ENCODE peak calls at places on chromosomes 12 and 14, in eight cellular contexts. M, D, O, P, K, S, Q and V are unnamed samples.

GRCh38 chr12:131831021-131831571 is 2.9 kb downstream of the MMP17 start:
- DNase-seq in M (no peak), D (no peak), O (no peak), P (no peak), K (no peak), S (no peak), Q (no peak), V (no peak)

GRCh38 chr12:93569656-93570551 is 2.6 kb upstream of the SOCS2 start:
- DNase-seq in M (peak; percentile 88), D (no peak), O (peak; percentile 83), P (peak; percentile 83), K (peak; percentile 88), S (peak; percentile 84), Q (peak; percentile 95), V (peak; percentile 76)

GRCh38 chr12:48796976-48797375 is 8.1 kb upstream of the ADCY6 start:
- DNase-seq in M (no peak), D (no peak), O (no peak), P (no peak), K (no peak), S (no peak), Q (no peak), V (no peak)

GRCh38 chr12:62834406-62834805 is 100.5 kb downstream of the PPM1H start:
- DNase-seq in M (no peak), D (no peak), O (no peak), P (no peak), K (peak; percentile 19), S (no peak), Q (no peak), V (no peak)

GRCh38 chr12:78403681-78404080 is 460.9 kb upstream of the SYT1 start:
- DNase-seq in M (no peak), D (no peak), O (no peak), P (no peak), K (no peak), S (peak; percentile 40), Q (peak; percentile 88), V (peak; percentile 27)

GRCh38 chr12:57416039-57416996 is 14.5 kb downstream of the R3HDM2 start:
- DNase-seq in M (no peak), D (no peak), O (no peak), P (no peak), K (no peak), S (peak; percentile 57), Q (peak; percentile 19), V (no peak)

GRCh38 chr12:130568546-130568945 is 147.6 kb downstream of the RIMBP2 start:
- DNase-seq in M (no peak), D (no peak), O (no peak), P (no peak), K (no peak), S (no peak), Q (no peak), V (no peak)

GRCh38 chr12:118880745-118881144 is 100.6 kb upstream of the SRRM4 start:
- DNase-seq in M (no peak), D (no peak), O (no peak), P (no peak), K (no peak), S (no peak), Q (no peak), V (no peak)

GRCh38 chr14:76968621-76969063 is 59.9 kb downstream of the IRF2BPL start:
- DNase-seq in M (no peak), D (no peak), O (no peak), P (no peak), K (no peak), S (no peak), Q (no peak), V (peak; percentile 31)

GRCh38 chr14:63167044-63167443 is 37.2 kb upstream of the RHOJ start:
- DNase-seq in M (no peak), D (no peak), O (no peak), P (no peak), K (no peak), S (no peak), Q (no peak), V (no peak)

GRCh38 chr14:101104485-101104884 is 201.0 kb upstream of the RTL1 start:
- DNase-seq in M (peak; percentile 22), D (no peak), O (no peak), P (no peak), K (no peak), S (no peak), Q (no peak), V (no peak)

GRCh38 chr12:124979568-124979967 is 9.4 kb downstream of the DHX37 start:
- DNase-seq in M (no peak), D (no peak), O (no peak), P (no peak), K (no peak), S (no peak), Q (no peak), V (no peak)

GRCh38 chr12:75921687-75922289 is 109.8 kb downstream of the PHLDA1 start:
- DNase-seq in M (no peak), D (no peak), O (peak; percentile 34), P (no peak), K (no peak), S (no peak), Q (peak; percentile 68), V (no peak)

GRCh38 chr12:53198470-53199110 is 8.5 kb downstream of the ITGB7 start:
- DNase-seq in M (no peak), D (no peak), O (no peak), P (peak; percentile 23), K (no peak), S (no peak), Q (no peak), V (no peak)

DNA sequence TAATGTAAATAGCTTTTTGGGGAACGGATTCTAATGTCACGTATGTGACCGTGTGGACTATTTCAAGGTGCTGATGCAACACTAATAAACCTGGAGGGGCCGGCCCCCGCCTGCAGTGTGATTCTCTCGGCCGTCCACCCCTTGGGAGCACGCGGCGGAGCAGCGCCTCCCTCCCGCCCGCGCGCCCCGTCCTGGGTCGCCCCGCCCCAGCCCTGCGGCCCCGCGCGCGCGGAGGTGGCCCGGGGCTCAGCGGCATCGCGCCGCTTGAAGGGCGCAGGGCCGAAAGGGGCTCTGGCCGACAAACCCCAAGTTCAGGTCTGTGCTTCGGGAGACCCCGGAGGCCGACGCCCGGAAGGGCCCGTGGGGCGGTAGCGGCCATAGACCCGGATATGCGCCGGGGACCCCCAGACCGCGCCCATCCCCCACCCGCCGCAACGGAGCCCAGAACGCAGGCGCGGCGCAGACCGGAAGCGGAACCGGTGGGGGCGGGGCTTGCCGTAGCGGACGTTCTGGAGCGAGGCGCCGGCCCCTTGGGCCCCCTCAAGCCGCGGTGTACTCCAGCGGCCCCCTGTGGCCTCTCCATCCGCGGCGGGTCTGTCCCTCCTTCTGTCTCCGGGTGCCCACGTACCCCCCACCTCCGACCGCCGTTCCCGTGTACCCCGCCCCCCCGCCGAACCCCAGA is at the start of gene TEX22:
- DNase-seq in M (peak; percentile 88), D (no peak), O (peak; percentile 72), P (no peak), K (peak; percentile 95), S (peak; percentile 64), Q (peak; percentile 80), V (peak; percentile 22)
- TF ChIP-seq CTCF in M (no peak), D (peak; percentile 24), O (no peak), P (peak; percentile 25), K (peak; percentile 27), S (peak; percentile 26), Q (no peak), V (no peak)

DNA sequence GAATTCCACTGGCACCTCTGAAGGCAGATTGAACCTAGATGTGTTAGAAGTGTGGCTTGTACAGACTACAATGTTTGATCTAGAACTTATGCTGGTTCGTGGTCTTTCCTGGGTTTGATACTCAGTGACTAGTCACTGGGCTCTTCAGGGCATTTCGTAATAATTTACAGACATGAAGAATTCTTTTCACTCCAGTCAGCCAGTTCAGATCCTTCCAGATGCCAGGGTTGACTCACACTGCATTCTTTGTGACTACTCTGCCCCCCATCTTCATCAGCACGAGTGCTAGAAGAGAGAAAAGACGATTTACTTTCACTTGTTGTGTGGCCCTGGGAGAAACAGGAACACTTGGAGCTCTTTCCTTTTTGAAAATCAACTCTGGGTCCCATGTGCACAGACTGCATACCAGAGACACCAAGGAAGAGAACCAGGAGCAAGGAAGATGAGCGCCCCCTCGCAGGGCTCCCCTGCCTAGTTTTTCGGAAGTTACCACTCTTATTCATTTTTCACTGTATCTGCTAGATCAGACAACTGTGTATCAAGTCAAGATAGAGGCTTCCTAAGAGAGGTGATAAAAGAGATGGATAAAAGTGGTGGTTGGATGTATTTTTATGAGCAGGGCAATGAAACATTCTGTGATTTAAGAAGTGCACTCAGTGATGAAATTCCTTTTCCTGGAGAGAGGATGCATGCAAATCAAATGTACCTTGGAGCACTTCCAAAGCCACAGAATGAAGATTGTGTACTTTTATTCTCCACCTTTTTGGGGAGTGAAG is 33.5 kb upstream of the EVL start:
- DNase-seq in M (peak; percentile 67), D (peak; percentile 96), O (peak; percentile 60), P (peak; percentile 94), K (no peak), S (peak; percentile 99), Q (peak; percentile 99), V (peak; percentile 96)
- H3K4me3 ChIP-seq in M (no peak overlapping the region), D (peak overlapping the region; percentile 57), O (no peak overlapping the region), P (peak overlapping the region; percentile 25), K (no peak overlapping the region), S (peak overlapping the region; percentile 48), Q (peak overlapping the region; percentile 57), V (peak overlapping the region; percentile 38)

GRCh38 chr12:80769553-80770140 is 52.9 kb downstream of the MYF5 start:
- DNase-seq in M (no peak), D (no peak), O (no peak), P (no peak), K (no peak), S (no peak), Q (no peak), V (no peak)

GRCh38 chr12:80761818-80762217 is 45.1 kb downstream of the MYF5 start:
- DNase-seq in M (no peak), D (no peak), O (no peak), P (no peak), K (peak; percentile 21), S (peak; percentile 30), Q (peak; percentile 34), V (no peak)

GRCh38 chr12:80766897-80767296 is 50.2 kb downstream of the MYF5 start:
- DNase-seq in M (no peak), D (no peak), O (no peak), P (no peak), K (peak; percentile 51), S (no peak), Q (no peak), V (no peak)

DNA sequence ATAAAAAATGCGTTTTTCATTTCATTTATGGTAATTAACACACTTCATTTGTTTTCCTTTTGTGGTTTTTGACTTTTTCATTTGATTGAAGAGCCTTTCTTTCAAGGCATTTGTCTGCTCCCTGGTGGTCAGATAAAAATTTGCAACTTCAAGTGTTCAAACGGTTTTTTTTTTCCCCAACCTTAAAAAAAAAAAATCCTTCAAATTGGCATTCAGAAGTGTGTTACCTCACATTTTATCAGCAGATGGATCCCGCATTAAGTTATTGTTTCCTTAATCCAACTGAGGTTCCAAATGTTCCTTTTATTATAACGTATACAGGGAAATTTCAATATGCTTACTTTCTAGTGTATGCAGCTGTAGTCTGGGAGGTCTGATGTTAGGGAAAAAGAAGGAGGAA is 47.2 kb downstream of the MYF5 start:
- DNase-seq in M (no peak), D (no peak), O (no peak), P (no peak), K (peak; percentile 70), S (peak; percentile 66), Q (peak; percentile 81), V (peak; percentile 60)
- TF ChIP-seq CTCF in M (peak; percentile 8), D (peak; percentile 22), O (peak; percentile 60), P (peak; percentile 80), K (peak; percentile 41), S (peak; percentile 75), Q (peak; percentile 63), V (peak; percentile 55)

DNA sequence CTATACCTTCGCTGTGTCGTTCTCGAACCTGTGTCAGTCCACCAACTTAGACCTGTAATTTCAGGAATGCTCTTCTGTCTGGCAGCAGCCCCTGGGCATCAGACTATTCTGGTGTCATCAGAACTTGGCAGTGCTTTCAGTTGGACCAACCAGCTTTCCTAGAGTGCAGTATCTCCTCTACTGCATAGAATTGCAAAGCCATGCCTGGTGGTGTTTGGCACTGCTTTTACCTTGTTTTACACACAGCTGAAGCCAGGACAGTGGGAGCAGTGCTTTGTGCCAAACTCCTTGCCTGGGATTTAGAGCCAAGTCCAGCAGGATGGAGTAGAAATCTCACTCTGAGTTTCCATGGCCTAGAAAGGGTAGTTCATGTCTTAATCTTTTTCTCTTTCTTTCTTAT is 1.5 kb downstream of the FLVCR2 start:
- DNase-seq in M (no peak), D (no peak), O (no peak), P (no peak), K (no peak), S (no peak), Q (no peak), V (no peak)
- H3K4me3 ChIP-seq in M (peak overlapping the region; percentile 54), D (no peak overlapping the region), O (peak overlapping the region; percentile 53), P (no peak overlapping the region), K (no peak overlapping the region), S (no peak overlapping the region), Q (peak overlapping the region; percentile 83), V (peak overlapping the region; percentile 52)